ENCODE peak calls at places on chromosomes 16 and 17, in four cellular contexts. C is thoracic aorta, Q is uterus, Y is suprapubic skin. K is an unnamed sample.

GRCh38 chr16:50677351-50677750 is 3.8 kb downstream of the SNX20 start:
- DNase-seq in Q (no peak), C (no peak), Y (no peak), K (no peak)

GRCh38 chr16:28058839-28059589 is 4.5 kb downstream of the GSG1L start:
- DNase-seq in Y (no peak), C (no peak), Q (no peak), K (no peak)

GRCh38 chr16:79929260-79929977 is 328.9 kb upstream of the MAF start:
- DNase-seq in Y (no peak), Q (peak; percentile 30), C (no peak), K (no peak)

GRCh38 chr17:60959011-60959410 is 281.4 kb downstream of the BCAS3 start:
- DNase-seq in Y (no peak), Q (no peak), C (no peak), K (no peak)

GRCh38 chr16:16138034-16138635 is 85.2 kb downstream of the ABCC6 start:
- DNase-seq in Q (no peak), C (no peak), Y (no peak), K (no peak)

GRCh38 chr16:11389083-11389482 is 43.8 kb downstream of the RMI2 start:
- DNase-seq in Y (no peak), Q (no peak), C (no peak), K (no peak)

GRCh38 chr17:31136319-31136718 is 41.5 kb downstream of the NF1 start:
- DNase-seq in Q (no peak), Y (no peak), C (no peak), K (no peak)

GRCh38 chr17:81583589-81584337 is 31.6 kb upstream of the FAAP100 start:
- DNase-seq in Y (no peak), C (no peak), Q (no peak), K (no peak)

GRCh38 chr17:45688353-45688752 is 95.8 kb upstream of the CRHR1 start:
- DNase-seq in C (no peak), Y (no peak), Q (no peak), K (no peak)

GRCh38 chr16:66278111-66278531 is 88.4 kb upstream of the CDH5 start:
- DNase-seq in Y (peak; percentile 69), Q (no peak), C (no peak), K (no peak)

GRCh38 chr17:77695386-77695785 is 263.1 kb upstream of the TNRC6C start:
- DNase-seq in C (no peak), Y (peak; percentile 37), Q (no peak), K (no peak)

GRCh38 chr16:75803753-75804152 is 77.5 kb upstream of the CPHXL start:
- DNase-seq in Q (no peak), C (no peak), Y (no peak), K (no peak)

GRCh38 chr17:63702616-63703015 is 2.7 kb upstream of the LIMD2 start:
- DNase-seq in C (no peak), Q (no peak), Y (peak; percentile 53), K (no peak)

GRCh38 chr17:76677406-76677805 is 33.4 kb downstream of the MXRA7 start:
- DNase-seq in C (no peak), Y (no peak), Q (no peak), K (no peak)

GRCh38 chr17:82881900-82882714 is 42.3 kb upstream of the ZNF750 start:
- DNase-seq in C (no peak), Q (no peak), Y (no peak), K (no peak)

GRCh38 chr16:49918257-49918656 is 62.3 kb upstream of the ZNF423 start:
- DNase-seq in Q (no peak), C (no peak), Y (no peak), K (no peak)

GRCh38 chr17:17675925-17676534 is 5.2 kb upstream of the RAI1 start:
- DNase-seq in Q (no peak), Y (no peak), C (no peak), K (no peak)

GRCh38 chr17:76193616-76194015 is 46.7 kb downstream of the RNF157 start:
- DNase-seq in Y (no peak), Q (no peak), C (no peak), K (no peak)

GRCh38 chr17:82901356-82901755 is 61.5 kb upstream of the ZNF750 start:
- DNase-seq in Q (no peak), C (no peak), Y (no peak), K (no peak)

GRCh38 chr16:78478267-78478821 is 378.9 kb downstream of the WWOX start:
- DNase-seq in Y (no peak), Q (no peak), C (no peak), K (no peak)

GRCh38 chr17:67554634-67555033 is 163.1 kb upstream of the NOL11 start:
- DNase-seq in C (no peak), Y (no peak), Q (no peak), K (no peak)

GRCh38 chr16:23301251-23302044 is 654 bp upstream of the SCNN1B start:
- DNase-seq in C (no peak), Q (no peak), Y (no peak), K (no peak)

GRCh38 chr16:63714876-63715275 is 1407.0 kb downstream of the CDH11 start:
- DNase-seq in Y (no peak), C (no peak), Q (no peak), K (no peak)

GRCh38 chr17:72931635-72932034 is 160.9 kb downstream of the SLC39A11 start:
- DNase-seq in Y (no peak), Q (no peak), C (no peak), K (no peak)

GRCh38 chr16:1420540-1421205 is at the start of gene UQCC4:
- DNase-seq in Q (peak; percentile 99), C (peak; percentile 95), Y (peak; percentile 99), K (peak; percentile 99)

DNA sequence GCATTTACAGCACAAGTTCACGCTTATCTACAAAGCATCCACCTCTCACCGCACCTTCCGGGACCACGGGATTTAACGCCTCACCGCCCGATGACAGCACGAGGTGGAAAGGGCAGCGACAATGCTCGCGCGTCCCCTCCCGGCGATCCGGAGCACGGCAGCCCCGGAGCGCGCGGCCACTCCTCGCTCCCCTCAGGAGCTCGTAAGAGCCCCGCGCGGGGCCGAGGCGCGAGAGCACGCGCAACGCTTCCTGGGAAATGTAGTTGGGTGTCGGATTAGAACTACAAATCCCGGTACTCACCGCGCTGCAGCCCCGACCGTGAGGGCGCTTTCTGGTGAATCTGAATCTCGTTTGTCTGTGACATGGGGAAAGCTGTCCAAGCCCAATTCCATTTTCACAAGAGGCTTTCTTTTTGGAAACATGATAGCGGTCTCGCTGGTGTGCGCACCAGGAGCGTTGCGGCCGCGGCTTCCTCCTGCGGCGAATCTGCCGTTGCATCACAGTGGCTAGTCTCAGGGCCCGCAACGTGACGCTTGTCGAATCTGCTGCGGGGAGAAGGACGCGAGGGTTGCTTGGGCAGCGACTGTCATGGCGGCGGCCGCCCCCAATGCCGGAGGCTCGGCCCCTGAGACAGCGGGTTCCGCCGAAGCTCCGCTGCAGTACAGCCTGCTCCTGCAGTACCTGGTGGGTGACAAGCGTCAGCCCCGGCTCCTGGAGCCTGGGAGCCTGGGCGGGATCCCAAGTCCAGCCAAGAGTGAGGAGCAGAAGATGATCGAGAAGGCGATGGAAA is at the start of gene TIMM22:
- DNase-seq in Y (peak; percentile 96), Q (peak; percentile 89), C (peak; percentile 71), K (peak; percentile 73)
- TF ChIP-seq CTCF in Y (peak; percentile 94), Q (peak; percentile 99), C (peak; percentile 92), K (peak; percentile 98)

GRCh38 chr16:2664522-2665096 is 17.7 kb upstream of the KCTD5 start:
- DNase-seq in Y (no peak), C (no peak), Q (no peak), K (no peak)

DNA sequence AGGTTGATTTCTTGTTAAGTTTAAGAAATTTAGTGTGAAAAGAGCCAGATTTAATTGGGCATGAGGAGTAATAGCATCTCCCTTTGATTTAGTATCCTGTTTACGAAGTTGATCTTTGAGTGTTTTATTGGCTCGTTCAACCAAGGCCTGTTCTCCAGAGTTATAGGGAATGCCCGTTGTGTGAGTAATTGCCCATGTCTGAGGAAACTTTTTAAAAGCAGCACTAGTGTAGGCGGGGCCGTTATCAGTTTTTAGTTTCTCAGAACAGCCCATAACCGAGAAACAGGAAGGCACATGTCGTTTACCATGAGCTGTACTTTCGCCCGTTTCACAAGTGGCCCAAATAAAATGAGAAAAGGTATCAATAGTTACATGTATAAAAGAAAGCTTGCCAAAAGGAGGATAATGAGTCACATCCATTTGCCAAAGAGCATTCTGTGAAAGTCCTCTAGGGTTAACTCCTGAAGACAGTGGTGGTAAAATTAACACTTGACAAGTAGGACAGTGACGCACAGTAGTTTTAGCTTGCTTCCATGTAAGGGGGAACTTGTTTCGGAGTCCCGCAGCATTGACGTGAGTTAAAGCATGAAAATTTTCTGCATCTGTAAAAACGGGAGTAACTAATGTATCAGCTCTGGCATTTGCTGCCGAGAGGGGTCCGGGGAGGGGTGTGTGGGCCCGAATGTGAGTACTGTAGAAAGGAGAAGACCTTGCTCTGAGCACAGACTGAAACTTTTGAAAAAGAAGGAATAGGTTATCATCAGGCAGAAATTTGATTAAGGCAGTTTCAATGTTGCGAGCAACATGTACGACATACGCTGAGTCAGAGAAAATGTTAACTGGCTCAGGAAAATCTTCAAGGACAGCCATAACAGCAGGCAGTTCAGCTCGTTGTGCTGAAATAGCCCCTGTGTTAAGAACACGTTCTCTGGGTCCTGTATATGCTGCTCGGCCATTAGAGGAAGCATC is 18.5 kb upstream of the KCTD5 start:
- DNase-seq in Y (no peak), Q (peak; percentile 80), C (no peak), K (no peak)
- H3K4me3 ChIP-seq in Y (no peak overlapping the region), Q (peak overlapping the region; percentile 25), C (no peak overlapping the region), K (no peak overlapping the region)

DNA sequence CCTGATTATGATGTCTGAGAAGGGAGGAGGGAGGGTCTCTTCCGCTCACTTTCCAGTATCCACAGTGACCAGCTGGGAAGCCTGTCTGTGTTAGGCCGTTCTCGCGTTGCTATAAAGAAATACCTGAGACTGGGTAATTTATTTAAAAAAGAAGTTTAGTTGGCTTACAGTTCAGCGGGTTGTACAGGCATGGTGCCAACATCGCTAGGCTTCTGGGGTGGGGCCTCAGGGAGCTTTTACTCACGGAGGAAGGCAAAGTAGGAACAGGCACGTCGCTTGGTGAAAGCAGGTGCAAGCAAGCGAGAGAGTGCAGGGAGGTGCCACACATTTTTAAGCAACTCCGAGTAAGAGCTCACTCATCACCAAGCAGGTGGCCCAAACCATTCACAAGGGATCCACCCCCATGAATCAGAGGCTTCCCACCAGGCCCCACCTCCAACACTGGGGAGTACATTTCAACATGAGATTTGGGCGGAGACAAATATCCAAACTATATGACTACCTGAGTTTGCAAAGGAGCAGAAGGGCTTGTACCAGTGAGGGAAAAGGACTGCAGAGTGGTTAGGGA is 137.5 kb downstream of the CCDC182 start:
- DNase-seq in Y (peak; percentile 54), C (no peak), Q (no peak), K (no peak)
- H3K4me1 ChIP-seq in Y (peaks cover 41% of the 10 kb centered on the region), C (peaks cover 13% of the 10 kb centered on the region), Q (no peaks in the 10 kb centered on the region), K (peaks cover 9% of the 10 kb centered on the region)

GRCh38 chr16:30417447-30418349 is 10.3 kb downstream of the ZNF771 start:
- DNase-seq in C (peak; percentile 15), Q (peak; percentile 63), Y (peak; percentile 86), K (no peak)
- TF ChIP-seq CTCF in C (peak; percentile 23), Q (no peak), Y (no peak), K (peak; percentile 29)